ENCODE peak calls at places on chromosomes 5 and 9, in four cellular contexts. One of them, this sample, is unnamed.

GRCh38 chr5:1437876-1438559 is 7.2 kb downstream of the SLC6A3 start:
- DNase-seq in naive B cell: no peak
- DNase-seq in SK-MEL-5: no peak
- DNase-seq in HuH-7.5: no peak
- DNase-seq in this sample: no peak

GRCh38 chr5:128825826-128826225 is 139.5 kb upstream of the SLC27A6 start:
- DNase-seq in naive B cell: no peak
- DNase-seq in SK-MEL-5: no peak
- DNase-seq in HuH-7.5: no peak
- DNase-seq in this sample: no peak

GRCh38 chr5:136043551-136043950 is 14.8 kb downstream of the TGFBI start:
- DNase-seq in naive B cell: no peak
- DNase-seq in SK-MEL-5: no peak
- DNase-seq in HuH-7.5: no peak
- DNase-seq in this sample: no peak

GRCh38 chr5:14449052-14449661 is 132.4 kb upstream of the OTULINL start:
- DNase-seq in naive B cell: no peak
- DNase-seq in SK-MEL-5: peak
- DNase-seq in HuH-7.5: no peak
- DNase-seq in this sample: no peak

GRCh38 chr9:129888085-129888808 is 53.0 kb downstream of the USP20 start:
- DNase-seq in naive B cell: peak
- DNase-seq in SK-MEL-5: no peak
- DNase-seq in HuH-7.5: no peak
- DNase-seq in this sample: no peak

GRCh38 chr5:78360674-78361225 is 333 bp downstream of the SCAMP1 start:
- DNase-seq in naive B cell: peak
- DNase-seq in SK-MEL-5: no peak
- DNase-seq in HuH-7.5: peak
- DNase-seq in this sample: peak

GRCh38 chr5:77006124-77006523 is 24.1 kb upstream of the AGGF1 start:
- DNase-seq in naive B cell: no peak
- DNase-seq in SK-MEL-5: no peak
- DNase-seq in HuH-7.5: no peak
- DNase-seq in this sample: no peak

GRCh38 chr9:131579789-131580211 is 34.5 kb downstream of the PRRT1B start:
- DNase-seq in naive B cell: no peak
- DNase-seq in SK-MEL-5: no peak
- DNase-seq in HuH-7.5: no peak
- DNase-seq in this sample: no peak

GRCh38 chr5:111848374-111848914 is 91.5 kb upstream of the NREP start:
- DNase-seq in naive B cell: peak
- DNase-seq in SK-MEL-5: no peak
- DNase-seq in HuH-7.5: no peak
- DNase-seq in this sample: no peak

GRCh38 chr5:42991477-42992034 is 48.6 kb downstream of the ANXA2R start:
- DNase-seq in naive B cell: no peak
- DNase-seq in SK-MEL-5: no peak
- DNase-seq in HuH-7.5: no peak
- DNase-seq in this sample: no peak

GRCh38 chr5:36152324-36153298 is 700 bp downstream of the SKP2 start:
- DNase-seq in naive B cell: no peak
- DNase-seq in SK-MEL-5: peak
- DNase-seq in HuH-7.5: peak
- DNase-seq in this sample: no peak

GRCh38 chr9:137294684-137295312 is 7.3 kb downstream of the NRARP start:
- DNase-seq in naive B cell: no peak
- DNase-seq in SK-MEL-5: peak
- DNase-seq in HuH-7.5: peak
- DNase-seq in this sample: peak

GRCh38 chr9:8143677-8144076 is 344.1 kb upstream of the DMAC1 start:
- DNase-seq in naive B cell: no peak
- DNase-seq in SK-MEL-5: no peak
- DNase-seq in HuH-7.5: no peak
- DNase-seq in this sample: no peak

GRCh38 chr5:116614603-116614920 is 39.9 kb upstream of the SEMA6A start:
- DNase-seq in naive B cell: no peak
- DNase-seq in SK-MEL-5: no peak
- DNase-seq in HuH-7.5: no peak
- DNase-seq in this sample: no peak

GRCh38 chr9:92762781-92763708 is 1.6 kb downstream of the BICD2 start:
- DNase-seq in naive B cell: no peak
- DNase-seq in SK-MEL-5: no peak
- DNase-seq in HuH-7.5: no peak
- DNase-seq in this sample: no peak

GRCh38 chr9:116279230-116279629 is 125.6 kb downstream of the PAPPA start:
- DNase-seq in naive B cell: no peak
- DNase-seq in SK-MEL-5: no peak
- DNase-seq in HuH-7.5: no peak
- DNase-seq in this sample: no peak

GRCh38 chr5:135437796-135438560 is 9.2 kb downstream of the DCANP1 start:
- DNase-seq in naive B cell: no peak
- DNase-seq in SK-MEL-5: peak
- DNase-seq in HuH-7.5: no peak
- DNase-seq in this sample: no peak

GRCh38 chr5:17275279-17276158 is 58.1 kb downstream of the BASP1 start:
- DNase-seq in naive B cell: no peak
- DNase-seq in SK-MEL-5: no peak
- DNase-seq in HuH-7.5: no peak
- DNase-seq in this sample: no peak

GRCh38 chr5:15320896-15321295 is 179.1 kb upstream of the FBXL7 start:
- DNase-seq in naive B cell: no peak
- DNase-seq in SK-MEL-5: no peak
- DNase-seq in HuH-7.5: no peak
- DNase-seq in this sample: no peak

GRCh38 chr5:145921211-145921610 is 15.2 kb upstream of the SH3RF2 start:
- DNase-seq in naive B cell: no peak
- DNase-seq in SK-MEL-5: no peak
- DNase-seq in HuH-7.5: no peak
- DNase-seq in this sample: no peak

GRCh38 chr5:96709152-96709821 is 47.1 kb downstream of the CAST start:
- DNase-seq in naive B cell: no peak
- DNase-seq in SK-MEL-5: no peak
- DNase-seq in HuH-7.5: no peak
- DNase-seq in this sample: no peak

GRCh38 chr9:19976226-19976625 is 187.4 kb upstream of the SLC24A2 start:
- DNase-seq in naive B cell: no peak
- DNase-seq in SK-MEL-5: no peak
- DNase-seq in HuH-7.5: no peak
- DNase-seq in this sample: no peak

GRCh38 chr9:134642385-134643181 is 980 bp downstream of the COL5A1 start:
- DNase-seq in naive B cell: no peak
- DNase-seq in SK-MEL-5: no peak
- DNase-seq in HuH-7.5: no peak
- DNase-seq in this sample: no peak

GRCh38 chr5:90289837-90290236 is 119.7 kb downstream of the CETN3 start:
- DNase-seq in naive B cell: no peak
- DNase-seq in SK-MEL-5: peak
- DNase-seq in HuH-7.5: no peak
- DNase-seq in this sample: no peak

GRCh38 chr5:82346376-82347212 is 68.4 kb upstream of the RPS23 start:
- DNase-seq in naive B cell: no peak
- DNase-seq in SK-MEL-5: no peak
- DNase-seq in HuH-7.5: no peak
- DNase-seq in this sample: no peak

GRCh38 chr9:116873937-116874900 is 187.1 kb downstream of the TRIM32 start:
- DNase-seq in naive B cell: no peak
- DNase-seq in SK-MEL-5: no peak
- DNase-seq in HuH-7.5: no peak
- DNase-seq in this sample: no peak

GRCh38 chr9:82410891-82411290 is 422.3 kb downstream of the SPATA31D1 start:
- DNase-seq in naive B cell: no peak
- DNase-seq in SK-MEL-5: no peak
- DNase-seq in HuH-7.5: no peak
- DNase-seq in this sample: no peak

GRCh38 chr9:35406183-35406959 is 83.5 kb upstream of the RUSC2 start:
- DNase-seq in naive B cell: no peak
- DNase-seq in SK-MEL-5: no peak
- DNase-seq in HuH-7.5: no peak
- DNase-seq in this sample: no peak

GRCh38 chr9:37925786-37926736 is 22.1 kb upstream of the SLC25A51 start:
- DNase-seq in naive B cell: no peak
- DNase-seq in SK-MEL-5: no peak
- DNase-seq in HuH-7.5: no peak
- DNase-seq in this sample: no peak

GRCh38 chr9:38235244-38235643 is 157.3 kb upstream of the ALDH1B1 start:
- DNase-seq in naive B cell: no peak
- DNase-seq in SK-MEL-5: no peak
- DNase-seq in HuH-7.5: no peak
- DNase-seq in this sample: no peak

GRCh38 chr9:129027224-129027684 is 877 bp downstream of the SH3GLB2 start:
- DNase-seq in naive B cell: no peak
- DNase-seq in SK-MEL-5: peak
- DNase-seq in HuH-7.5: no peak
- DNase-seq in this sample: no peak

GRCh38 chr9:104833701-104834100 is 69.8 kb downstream of the NIPSNAP3B start:
- DNase-seq in naive B cell: no peak
- DNase-seq in SK-MEL-5: no peak
- DNase-seq in HuH-7.5: no peak
- DNase-seq in this sample: no peak